ENCODE peak calls at places on chromosomes 5 and 9, in four cellular contexts. V is A549, Z is psoas muscle, W is RWPE1. H is an unnamed sample.

GRCh38 chr5:11683666-11684065 is 220.6 kb downstream of the CTNND2 start:
- DNase-seq in Z (no peak), V (no peak), W (no peak), H (no peak)

GRCh38 chr5:125338804-125339203 is 592.4 kb upstream of the ZNF608 start:
- DNase-seq in Z (no peak), V (no peak), W (no peak), H (no peak)

GRCh38 chr9:113875917-113876805 is at the start of gene ZNF618:
- DNase-seq in Z (peak), V (peak), W (peak), H (peak)

GRCh38 chr9:98808411-98808815 is 943 bp downstream of the GALNT12 start:
- DNase-seq in V (no peak), W (no peak), Z (no peak), H (no peak)

GRCh38 chr5:160011471-160011870 is 2.5 kb downstream of the TTC1 start:
- DNase-seq in V (no peak), Z (no peak), W (no peak), H (no peak)

GRCh38 chr9:131677051-131677444 is 62.8 kb downstream of the RAPGEF1 start:
- DNase-seq in W (no peak), Z (no peak), V (no peak), H (no peak)

GRCh38 chr5:155773680-155774079 is 553.3 kb upstream of the SGCD start:
- DNase-seq in W (no peak), Z (no peak), V (no peak), H (no peak)

GRCh38 chr5:179316111-179316551 is 29.1 kb downstream of the ADAMTS2 start:
- DNase-seq in V (no peak), W (no peak), Z (peak), H (no peak)

GRCh38 chr9:20987521-20987920 is 43.9 kb downstream of the HACD4 start:
- DNase-seq in W (no peak), V (no peak), Z (no peak), H (no peak)

GRCh38 chr5:4511996-4512656 is 628.0 kb upstream of the ADAMTS16 start:
- DNase-seq in V (peak), Z (no peak), W (peak), H (peak)

GRCh38 chr9:16387382-16387781 is 483.1 kb downstream of the BNC2 start:
- DNase-seq in W (no peak), V (no peak), Z (no peak), H (no peak)

GRCh38 chr9:78575791-78576190 is 278.9 kb downstream of the PSAT1 start:
- DNase-seq in Z (no peak), V (no peak), W (no peak), H (no peak)

GRCh38 chr5:7873216-7873615 is 4.3 kb downstream of the MTRR start:
- DNase-seq in W (no peak), Z (no peak), V (no peak), H (no peak)

GRCh38 chr5:132458651-132459030 is 31.9 kb downstream of the IRF1 start:
- DNase-seq in V (no peak), W (peak), Z (no peak), H (no peak)

GRCh38 chr5:43646997-43647396 is 44.0 kb downstream of the NNT start:
- DNase-seq in W (no peak), V (peak), Z (no peak), H (no peak)

GRCh38 chr9:101359679-101360078 is 25.1 kb downstream of the BAAT start:
- DNase-seq in V (no peak), W (no peak), Z (no peak), H (no peak)

GRCh38 chr5:176389114-176389768 is 690 bp downstream of the HIGD2A start:
- DNase-seq in Z (no peak), W (no peak), V (no peak), H (no peak)

GRCh38 chr9:69984831-69985230 is 58.8 kb upstream of the MAMDC2 start:
- DNase-seq in Z (no peak), W (no peak), V (no peak), H (no peak)

GRCh38 chr5:78750281-78750680 is 101.7 kb upstream of the LHFPL2 start:
- DNase-seq in V (no peak), W (no peak), Z (no peak), H (no peak)

GRCh38 chr5:135210286-135211055 is 176.4 kb upstream of the PITX1 start:
- DNase-seq in W (no peak), V (no peak), Z (no peak), H (no peak)

GRCh38 chr5:96254980-96255681 is 177.9 kb downstream of the PCSK1 start:
- DNase-seq in Z (no peak), W (peak), V (peak), H (no peak)

GRCh38 chr9:12426198-12426864 is 266.9 kb upstream of the TYRP1 start:
- DNase-seq in Z (no peak), V (peak), W (peak), H (no peak)

GRCh38 chr5:63170496-63170895 is 591.9 kb downstream of the LRRC70 start:
- DNase-seq in Z (no peak), V (no peak), W (no peak), H (no peak)

GRCh38 chr5:74432240-74432639 is 208.3 kb downstream of the ENC1 start:
- DNase-seq in V (no peak), W (no peak), Z (no peak), H (no peak)

GRCh38 chr9:83665576-83666200 is 42.1 kb downstream of the UBQLN1 start:
- DNase-seq in V (no peak), W (no peak), Z (no peak), H (no peak)

GRCh38 chr9:122821278-122821952 is 7.0 kb downstream of the PDCL start:
- DNase-seq in W (no peak), Z (peak), V (no peak), H (no peak)

GRCh38 chr9:99013550-99013949 is 69.8 kb downstream of the COL15A1 start:
- DNase-seq in V (no peak), W (no peak), Z (no peak), H (no peak)

GRCh38 chr9:29830815-29831214 is 2257.5 kb upstream of the C9orf72 start:
- DNase-seq in V (peak), Z (no peak), W (peak), H (peak)

GRCh38 chr5:82641362-82641988 is 363.3 kb upstream of the RPS23 start:
- DNase-seq in V (peak), Z (peak), W (peak), H (peak)

GRCh38 chr9:34606190-34606589 is 5.7 kb downstream of the RPP25L start:
- DNase-seq in V (no peak), W (no peak), Z (no peak), H (no peak)

GRCh38 chr5:113213551-113213971 is 221.2 kb downstream of the TSSK1B start:
- DNase-seq in W (no peak), V (no peak), Z (no peak), H (no peak)

GRCh38 chr9:75903785-75904360 is 13.4 kb downstream of the PCSK5 start:
- DNase-seq in W (peak), V (peak), Z (no peak), H (no peak)

GRCh38 chr5:138402640-138403039 is 36.2 kb upstream of the REEP2 start:
- DNase-seq in Z (no peak), V (no peak), W (no peak), H (no peak)

GRCh38 chr9:33791117-33791516 is 4.2 kb upstream of the PRSS3 start:
- DNase-seq in V (peak), Z (no peak), W (no peak), H (no peak)

DNA sequence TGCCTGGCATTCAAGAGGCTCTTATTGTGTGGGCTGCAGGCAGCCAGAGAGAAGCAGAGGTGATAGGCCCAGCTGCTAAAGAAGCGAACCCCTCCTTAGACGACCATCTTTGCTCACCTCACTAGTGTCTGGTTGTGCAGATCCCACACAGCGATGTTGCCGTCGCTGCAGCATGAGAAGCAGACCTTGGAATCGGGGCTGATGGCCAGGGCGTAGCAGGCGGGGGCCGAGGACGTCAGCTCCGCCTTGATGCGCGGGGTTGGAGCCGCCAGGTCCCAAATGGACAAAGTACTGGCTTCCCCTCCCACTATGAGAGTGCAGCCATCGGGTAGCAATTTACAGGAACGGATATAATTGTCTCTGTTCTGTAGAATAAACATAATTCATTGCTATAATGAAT is 98.7 kb downstream of the TLE1 start:
- DNase-seq in W (no peak), V (no peak), Z (no peak), H (no peak)
- TF ChIP-seq CTCF in W (no peak), V (no peak), Z (no peak), H (no peak)

GRCh38 chr5:150044334-150044681 is 42.0 kb downstream of the CSF1R start:
- DNase-seq in Z (no peak), V (no peak), W (no peak), H (no peak)

GRCh38 chr5:150044712-150045111 is 41.6 kb downstream of the CSF1R start:
- DNase-seq in W (no peak), Z (no peak), V (no peak), H (no peak)

GRCh38 chr5:150046031-150046430 is 40.3 kb downstream of the CSF1R start:
- DNase-seq in V (no peak), Z (no peak), W (no peak), H (no peak)

GRCh38 chr5:150043657-150044333 is 42.6 kb downstream of the CSF1R start:
- DNase-seq in Z (peak), V (no peak), W (no peak), H (no peak)

DNA sequence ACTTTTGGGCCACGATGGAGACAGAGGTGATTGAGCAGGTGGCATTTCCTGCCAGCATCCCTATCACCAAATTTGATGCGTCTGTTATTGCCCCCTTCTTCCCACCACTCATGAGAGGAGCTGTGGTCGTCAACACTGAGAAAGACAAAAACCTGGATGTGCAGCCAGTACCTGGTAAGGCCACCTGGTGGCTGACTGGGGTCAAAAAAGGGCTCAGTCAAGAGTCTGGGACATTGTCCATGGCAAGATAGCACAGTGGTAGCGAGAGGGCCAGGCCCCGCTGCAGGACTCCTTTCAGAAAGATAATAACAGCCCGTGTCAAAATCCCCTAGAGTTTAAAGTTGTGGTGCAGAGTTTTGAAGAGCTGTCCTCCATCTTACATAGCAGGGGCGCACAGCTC is 40.8 kb downstream of the CSF1R start:
- DNase-seq in W (no peak), V (no peak), Z (no peak), H (no peak)
- TF ChIP-seq CTCF in W (no peak), V (no peak), Z (no peak), H (peak)

DNA sequence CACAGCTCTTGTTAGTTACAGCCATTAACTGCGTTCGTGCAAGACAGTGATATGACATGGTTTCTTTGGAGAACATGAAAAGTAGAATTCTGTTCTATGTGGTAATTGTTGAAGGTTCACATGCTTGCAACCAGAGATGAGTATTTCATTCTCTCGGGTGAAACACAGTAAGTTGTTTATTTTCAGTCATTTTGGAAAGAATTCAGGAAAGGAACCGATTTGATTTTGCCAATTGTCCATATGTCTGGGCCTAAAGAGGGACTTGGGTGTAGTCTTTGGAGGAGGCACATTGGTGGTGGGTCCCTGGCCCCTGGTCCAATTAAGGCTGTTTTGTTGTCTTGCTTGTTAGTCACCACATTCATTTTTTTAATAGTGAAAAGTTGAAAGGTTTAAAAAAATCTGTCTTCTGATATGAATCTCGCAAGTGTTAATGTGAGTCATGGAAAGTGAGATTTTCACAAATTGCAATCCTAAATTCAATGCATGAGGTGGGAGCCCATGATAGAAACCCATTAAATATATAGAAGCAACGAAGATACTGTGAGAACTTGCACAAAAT is 166.0 kb upstream of the OTULINL start:
- DNase-seq in V (no peak), W (no peak), Z (no peak), H (no peak)
- TF ChIP-seq CTCF in V (no peak), W (no peak), Z (no peak), H (no peak)

GRCh38 chr9:136645343-136645902 is 17.3 kb upstream of the EGFL7 start:
- DNase-seq in W (no peak), V (no peak), Z (no peak), H (no peak)

GRCh38 chr9:136646827-136647711 is 15.6 kb upstream of the EGFL7 start:
- DNase-seq in Z (no peak), V (no peak), W (no peak), H (no peak)

GRCh38 chr9:136644593-136645342 is 17.9 kb upstream of the EGFL7 start:
- DNase-seq in V (no peak), Z (peak), W (peak), H (peak)

GRCh38 chr9:136644343-136644592 is 18.4 kb upstream of the EGFL7 start:
- DNase-seq in Z (no peak), W (no peak), V (peak), H (no peak)

GRCh38 chr9:136645903-136646754 is 16.6 kb upstream of the EGFL7 start:
- DNase-seq in V (no peak), W (no peak), Z (peak), H (peak)
- TF ChIP-seq CTCF in V (no peak), W (no peak), Z (no peak), H (no peak)